ENCODE peak calls at places on chromosomes 12 and 14, in ten cellular contexts. M is AG08396; Z is EL; C is fibroblast of pulmonary artery; B is activated CD4-positive, alpha-beta T cell treated with anti-CD3 and anti-CD28 coated beads, Interleukin-2, amount 10 ng/mL, durations not matched to agents 7 days and 5 days; I is activated CD4-positive, alpha-beta memory T cell treated with anti-CD3 and anti-CD28 coated beads, Interleukin-2, amount 10 ng/mL, durations not matched to agents 7 days and 5 days; H is fibroblast of the aortic adventitia; O is HEK293T; Q is activated naive CD8-positive, alpha-beta T cell treated with anti-CD3 and anti-CD28 coated beads for 36 hours; F is AG08395. Y is an unnamed sample.

GRCh38 chr12:107458163-107458562 is 227.4 kb upstream of the PWP1 start:
- DNase-seq in M (no peak), Z (no peak), C (no peak), B (no peak), I (no peak), H (peak; percentile 44), O (no peak), Q (no peak), F (no peak), Y (no peak)

GRCh38 chr12:22480016-22480415 is 64.3 kb downstream of the C2CD5 start:
- DNase-seq in M (no peak), Z (no peak), C (no peak), B (no peak), I (no peak), H (no peak), O (no peak), Q (no peak), F (no peak), Y (no peak)

GRCh38 chr12:5171701-5172100 is 128.0 kb downstream of the KCNA5 start:
- DNase-seq in M (peak; percentile 54), Z (peak; percentile 79), C (peak; percentile 42), B (no peak), I (no peak), H (peak; percentile 50), O (peak; percentile 42), Q (no peak), F (peak; percentile 66), Y (peak; percentile 3)

GRCh38 chr14:100054553-100055075 is 10.6 kb upstream of the EVL start:
- DNase-seq in M (no peak), Z (no peak), C (no peak), B (no peak), I (no peak), H (no peak), O (no peak), Q (no peak), F (no peak), Y (no peak)

GRCh38 chr14:98957211-98958047 is 314.6 kb downstream of the BCL11B start:
- DNase-seq in M (peak; percentile 69), Z (no peak), C (peak; percentile 65), B (no peak), I (no peak), H (peak; percentile 26), O (no peak), Q (no peak), F (peak; percentile 91), Y (peak; percentile 0)

GRCh38 chr12:42474391-42474790 is 115.2 kb downstream of the PRICKLE1 start:
- DNase-seq in M (peak; percentile 52), Z (peak; percentile 63), C (peak; percentile 9), B (no peak), I (no peak), H (peak; percentile 52), O (no peak), Q (no peak), F (peak; percentile 53), Y (no peak)

GRCh38 chr12:47808049-47808448 is 11.7 kb downstream of the HDAC7 start:
- DNase-seq in M (no peak), Z (peak; percentile 27), C (peak; percentile 62), B (peak; percentile 88), I (peak; percentile 95), H (no peak), O (no peak), Q (peak; percentile 83), F (no peak), Y (no peak)

GRCh38 chr12:107225626-107226025 is 132.3 kb upstream of the CRY1 start:
- DNase-seq in M (peak; percentile 69), Z (peak; percentile 69), C (peak; percentile 22), B (no peak), I (no peak), H (peak; percentile 44), O (no peak), Q (no peak), F (peak; percentile 39), Y (no peak)

GRCh38 chr12:61397668-61398067 is 862.5 kb upstream of the USP15 start:
- DNase-seq in M (no peak), Z (no peak), C (no peak), B (no peak), I (no peak), H (no peak), O (no peak), Q (no peak), F (no peak), Y (no peak)

GRCh38 chr12:131452444-131452860 is 258.4 kb upstream of the SFSWAP start:
- DNase-seq in M (no peak), Z (no peak), C (no peak), B (no peak), I (peak; percentile 34), H (no peak), O (peak; percentile 46), Q (peak; percentile 24), F (no peak), Y (no peak)

GRCh38 chr12:132873724-132874123 is 13.7 kb downstream of the CHFR start:
- DNase-seq in M (no peak), Z (no peak), C (no peak), B (no peak), I (no peak), H (no peak), O (no peak), Q (peak; percentile 32), F (no peak), Y (no peak)

GRCh38 chr14:69712637-69713088 is 54.3 kb upstream of the SRSF5 start:
- DNase-seq in M (no peak), Z (no peak), C (no peak), B (peak; percentile 53), I (peak; percentile 42), H (no peak), O (no peak), Q (no peak), F (no peak), Y (no peak)

GRCh38 chr12:103401421-103401820 is 94.3 kb downstream of the C12orf42 start:
- DNase-seq in M (no peak), Z (peak; percentile 42), C (no peak), B (no peak), I (no peak), H (no peak), O (no peak), Q (no peak), F (no peak), Y (peak; percentile 47)

GRCh38 chr14:106044949-106045596 is 518.7 kb downstream of the TMEM121 start:
- DNase-seq in M (no peak), Z (peak; percentile 2), C (no peak), B (peak; percentile 85), I (peak; percentile 83), H (no peak), O (peak; percentile 9), Q (peak; percentile 84), F (no peak), Y (peak; percentile 64)

GRCh38 chr14:59037086-59037485 is 151.4 kb upstream of the DAAM1 start:
- DNase-seq in M (no peak), Z (no peak), C (no peak), B (no peak), I (no peak), H (no peak), O (no peak), Q (no peak), F (no peak), Y (no peak)

GRCh38 chr14:55000381-55000780 is 26.5 kb downstream of the WDHD1 start:
- DNase-seq in M (no peak), Z (no peak), C (peak; percentile 15), B (no peak), I (no peak), H (no peak), O (no peak), Q (no peak), F (no peak), Y (peak; percentile 7)

GRCh38 chr12:92802906-92803305 is 100.1 kb downstream of the PLEKHG7 start:
- DNase-seq in M (no peak), Z (no peak), C (no peak), B (no peak), I (no peak), H (no peak), O (no peak), Q (no peak), F (no peak), Y (no peak)

GRCh38 chr12:97758102-97758501 is 295.5 kb downstream of the RMST start:
- DNase-seq in M (no peak), Z (no peak), C (no peak), B (no peak), I (no peak), H (no peak), O (no peak), Q (no peak), F (no peak), Y (peak; percentile 14)

GRCh38 chr14:75254901-75255300 is 23.7 kb upstream of the FOS start:
- DNase-seq in M (no peak), Z (no peak), C (no peak), B (no peak), I (no peak), H (no peak), O (no peak), Q (no peak), F (no peak), Y (no peak)

GRCh38 chr12:32069071-32069470 is 37.6 kb upstream of the BICD1 start:
- DNase-seq in M (no peak), Z (no peak), C (no peak), B (no peak), I (no peak), H (peak; percentile 43), O (no peak), Q (no peak), F (no peak), Y (no peak)

GRCh38 chr12:79020106-79020505 is 155.5 kb downstream of the SYT1 start:
- DNase-seq in M (no peak), Z (peak; percentile 2), C (peak; percentile 14), B (no peak), I (no peak), H (peak; percentile 10), O (no peak), Q (no peak), F (no peak), Y (no peak)

GRCh38 chr14:60757617-60758016 is 23.1 kb downstream of the MNAT1 start:
- DNase-seq in M (no peak), Z (peak; percentile 81), C (peak; percentile 63), B (no peak), I (no peak), H (peak; percentile 57), O (no peak), Q (no peak), F (peak; percentile 40), Y (peak; percentile 35)

GRCh38 chr14:53896773-53897172 is 59.9 kb downstream of the BMP4 start:
- DNase-seq in M (no peak), Z (no peak), C (no peak), B (no peak), I (no peak), H (no peak), O (no peak), Q (no peak), F (peak; percentile 44), Y (no peak)

GRCh38 chr12:131959641-131960589 is 10.2 kb downstream of the EP400 start:
- DNase-seq in M (no peak), Z (no peak), C (no peak), B (no peak), I (no peak), H (no peak), O (no peak), Q (no peak), F (no peak), Y (no peak)

GRCh38 chr14:93984987-93985410 is 8.6 kb upstream of the ASB2 start:
- DNase-seq in M (peak; percentile 69), Z (peak; percentile 86), C (peak; percentile 59), B (no peak), I (no peak), H (peak; percentile 69), O (peak; percentile 65), Q (no peak), F (peak; percentile 78), Y (peak; percentile 15)

GRCh38 chr14:23565626-23566025 is 2.0 kb downstream of the AP1G2 start:
- DNase-seq in M (no peak), Z (no peak), C (no peak), B (no peak), I (no peak), H (no peak), O (no peak), Q (no peak), F (no peak), Y (no peak)

GRCh38 chr12:42426733-42427132 is 100.8 kb downstream of the PPHLN1 start:
- DNase-seq in M (no peak), Z (peak; percentile 74), C (peak; percentile 77), B (no peak), I (peak; percentile 28), H (peak; percentile 19), O (no peak), Q (no peak), F (no peak), Y (peak; percentile 95)

GRCh38 chr12:78220811-78221210 is 390.1 kb downstream of the NAV3 start:
- DNase-seq in M (no peak), Z (no peak), C (no peak), B (no peak), I (no peak), H (no peak), O (no peak), Q (no peak), F (no peak), Y (no peak)

Y was measured in OCI-M1.